ENCODE peak calls at places on chromosomes 5 and 9, in nine cellular contexts. U, J, W, K, E, G, X, B and Z are unnamed samples.

GRCh38 chr9:15287309-15287708 is 19.7 kb downstream of the TTC39B start:
- DNase-seq in G (no peak), B (no peak), K (no peak), J (no peak), X (no peak), E (no peak), W (no peak), U (no peak), Z (no peak)

GRCh38 chr5:115033861-115034260 is 135.8 kb downstream of the TRIM36 start:
- DNase-seq in B (no peak), J (no peak), X (no peak), W (peak), U (no peak), K (no peak), E (no peak), G (no peak), Z (no peak)

GRCh38 chr9:77016526-77017504 is 2.6 kb upstream of the FOXB2 start:
- DNase-seq in E (no peak), K (no peak), U (no peak), B (no peak), G (peak), J (no peak), X (no peak), W (peak), Z (no peak)

GRCh38 chr5:128579111-128579510 is 41.1 kb upstream of the FBN2 start:
- DNase-seq in J (no peak), W (no peak), B (no peak), U (no peak), K (no peak), X (peak), G (no peak), E (no peak), Z (no peak)

GRCh38 chr5:88676637-88677481 is 206.1 kb downstream of the MEF2C start:
- DNase-seq in X (no peak), W (no peak), U (no peak), B (no peak), E (no peak), J (no peak), K (no peak), G (no peak), Z (no peak)

GRCh38 chr5:90983148-90983547 is 400.0 kb downstream of the ARRDC3 start:
- DNase-seq in B (no peak), G (no peak), K (no peak), U (peak), E (no peak), X (peak), W (no peak), J (no peak), Z (no peak)

GRCh38 chr5:43432486-43433365 is 20.5 kb upstream of the CCL28 start:
- DNase-seq in K (peak), G (no peak), W (no peak), E (peak), X (no peak), U (no peak), B (peak), J (peak), Z (no peak)

GRCh38 chr9:137141976-137142936 is 3.3 kb downstream of the GRIN1 start:
- DNase-seq in E (no peak), U (no peak), K (no peak), B (no peak), G (peak), W (no peak), X (no peak), J (no peak), Z (no peak)

GRCh38 chr5:40973364-40974004 is 64.2 kb downstream of the C7 start:
- DNase-seq in W (no peak), J (no peak), K (no peak), G (no peak), X (no peak), U (no peak), B (no peak), E (no peak), Z (no peak)

GRCh38 chr9:74496819-74497749 is at the start of gene RORB:
- DNase-seq in E (peak), W (peak), U (no peak), K (no peak), B (no peak), G (peak), X (peak), J (peak), Z (peak)

GRCh38 chr9:2559212-2560152 is 62.1 kb upstream of the VLDLR start:
- DNase-seq in E (no peak), J (peak), W (peak), K (peak), X (no peak), G (no peak), U (no peak), B (no peak), Z (no peak)

GRCh38 chr5:112921031-112921832 is 795 bp downstream of the REEP5 start:
- DNase-seq in W (peak), B (peak), K (peak), X (peak), G (peak), U (no peak), E (peak), J (peak), Z (peak)

GRCh38 chr5:128356011-128356410 is 182.0 kb downstream of the FBN2 start:
- DNase-seq in U (no peak), K (no peak), J (no peak), B (no peak), G (no peak), W (no peak), X (no peak), E (no peak), Z (no peak)

GRCh38 chr5:137137013-137137632 is 362.0 kb downstream of the SPOCK1 start:
- DNase-seq in K (no peak), U (no peak), X (peak), B (no peak), G (no peak), J (no peak), E (no peak), W (no peak), Z (no peak)

GRCh38 chr5:32600057-32600622 is 14.8 kb downstream of the SUB1 start:
- DNase-seq in J (no peak), G (no peak), E (no peak), B (no peak), U (no peak), K (no peak), X (peak), W (no peak), Z (no peak)

GRCh38 chr5:124725040-124725434 is 21.4 kb downstream of the ZNF608 start:
- DNase-seq in E (no peak), W (peak), J (no peak), G (no peak), K (no peak), B (no peak), U (no peak), X (no peak), Z (no peak)
- TF ChIP-seq CTCF in E (no peak), W (peak), J (no peak), G (no peak), K (no peak), B (peak), U (peak), X (no peak), Z (no peak)

GRCh38 chr5:173826179-173826920 is 61.8 kb upstream of the CPEB4 start:
- DNase-seq in X (no peak), E (no peak), B (no peak), K (no peak), J (no peak), G (no peak), U (no peak), W (no peak), Z (no peak)

GRCh38 chr5:173825215-173825865 is 62.8 kb upstream of the CPEB4 start:
- DNase-seq in G (no peak), J (no peak), W (no peak), E (no peak), U (no peak), X (no peak), B (no peak), K (no peak), Z (no peak)

GRCh38 chr5:173826921-173827350 is 61.2 kb upstream of the CPEB4 start:
- DNase-seq in G (no peak), X (no peak), K (no peak), W (no peak), U (no peak), E (no peak), B (no peak), J (no peak), Z (no peak)

GRCh38 chr5:173823274-173823644 is 64.9 kb upstream of the CPEB4 start:
- DNase-seq in X (no peak), B (no peak), E (no peak), K (no peak), G (no peak), U (no peak), J (no peak), W (no peak), Z (no peak)

DNA sequence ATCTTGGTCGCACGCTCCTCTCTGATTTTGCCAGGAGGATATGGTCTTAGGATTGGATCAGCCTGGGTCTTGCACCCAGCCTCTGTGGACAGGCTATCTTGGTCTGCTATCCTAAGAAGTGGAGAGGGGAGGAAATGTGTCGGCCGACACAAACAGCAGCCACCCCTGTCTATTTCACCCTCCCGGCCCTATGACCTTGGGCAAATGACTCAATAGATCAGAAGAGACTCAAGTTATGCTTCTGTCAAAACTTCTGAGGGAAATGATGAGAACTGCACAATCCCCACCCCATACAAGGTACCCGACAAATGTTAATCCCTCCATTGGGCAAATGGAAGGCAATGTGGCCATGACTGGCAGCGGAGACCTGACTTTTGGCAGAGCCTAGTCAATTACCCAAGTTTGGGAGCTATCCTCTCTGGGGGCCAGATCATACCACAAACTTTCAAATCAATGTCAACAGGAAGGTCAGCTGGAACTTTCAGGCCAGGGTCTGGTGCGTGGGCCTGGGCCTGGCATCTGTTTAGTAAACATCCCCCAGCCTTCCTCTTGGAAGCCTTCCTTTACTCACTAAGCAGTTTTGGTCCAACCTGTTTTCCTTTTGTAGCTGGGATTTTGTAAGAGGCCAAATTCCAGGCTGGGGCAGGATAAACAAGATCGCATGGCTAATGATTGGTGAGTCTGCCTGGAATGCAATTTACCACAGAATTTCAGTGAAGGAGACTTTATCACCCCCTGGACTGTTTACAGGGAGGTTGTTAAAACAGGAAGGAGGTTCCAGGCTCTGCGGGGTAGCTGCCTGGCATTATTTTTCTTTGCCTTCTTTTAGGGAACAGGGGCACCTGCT is 64.2 kb upstream of the CPEB4 start:
- DNase-seq in W (peak), E (peak), X (peak), G (no peak), U (peak), K (peak), J (peak), B (no peak), Z (no peak)
- TF ChIP-seq POLR2AphosphoS5 in W (no peak), E (peak), X (no peak), G (peak), U (no peak), K (peak), J (peak), B (no peak), Z (no peak)

DNA sequence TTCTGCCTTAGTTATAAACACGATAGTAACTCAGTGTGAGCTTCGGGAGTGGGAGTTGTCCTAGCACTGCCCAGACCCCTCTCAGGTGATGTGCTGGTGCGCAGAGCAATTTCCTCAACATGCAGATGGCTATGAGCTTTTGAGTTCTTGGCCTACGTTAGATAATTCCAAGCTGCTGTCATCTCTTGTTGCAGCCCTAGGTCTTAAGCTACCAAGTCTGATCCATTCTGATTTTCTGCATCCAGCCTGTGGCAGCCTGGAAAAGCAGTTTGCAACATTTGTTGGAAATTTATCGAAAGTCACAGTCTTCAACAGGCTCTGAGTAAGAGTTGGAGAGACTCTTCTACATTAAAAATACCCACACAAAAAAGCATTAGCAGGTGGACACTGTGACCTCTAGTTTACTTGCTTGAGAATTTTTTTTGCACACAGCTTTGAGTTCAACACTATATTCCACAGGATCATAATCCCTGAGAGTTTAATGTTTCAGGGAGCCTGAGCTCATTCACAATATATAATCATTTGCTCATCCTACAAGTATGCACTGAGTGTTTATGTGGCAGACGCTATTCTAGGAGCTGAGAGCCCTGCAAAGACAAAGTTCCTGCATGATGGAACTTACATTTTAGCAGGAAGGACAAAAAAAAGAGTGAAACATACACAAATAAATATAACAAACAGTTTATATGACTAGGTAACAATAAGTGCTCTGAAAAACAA is 91.6 kb downstream of the UBE2QL1 start:
- DNase-seq in W (no peak), U (no peak), K (no peak), G (no peak), B (no peak), E (no peak), X (no peak), J (no peak), Z (no peak)
- H3K27ac ChIP-seq in W (no peak), U (no peak), K (no peak), G (no peak), B (no peak), E (no peak), X (no peak), J (peak), Z (no peak)

GRCh38 chr9:105425817-105426433 is 21.9 kb upstream of the FSD1L start:
- DNase-seq in X (peak), B (no peak), G (no peak), W (peak), U (no peak), E (no peak), K (no peak), J (no peak), Z (no peak)
- TF ChIP-seq CTCF in X (peak), B (peak), G (no peak), W (peak), U (peak), E (peak), K (no peak), J (peak), Z (peak)

GRCh38 chr9:113148996-113149960 is 1.5 kb upstream of the SLC31A2 start:
- DNase-seq in K (no peak), U (no peak), X (no peak), B (no peak), W (no peak), E (no peak), J (no peak), G (no peak), Z (no peak)

GRCh38 chr9:113148377-113148715 is 2.5 kb upstream of the SLC31A2 start:
- DNase-seq in W (no peak), J (no peak), X (no peak), E (no peak), K (no peak), G (no peak), U (no peak), B (no peak), Z (no peak)

GRCh38 chr9:113151696-113152630 is 1.2 kb downstream of the SLC31A2 start:
- DNase-seq in X (no peak), K (no peak), W (no peak), J (no peak), E (no peak), G (no peak), U (no peak), B (no peak), Z (no peak)

GRCh38 chr9:113152699-113153098 is 1.9 kb downstream of the SLC31A2 start:
- DNase-seq in K (peak), W (peak), G (no peak), X (no peak), E (peak), B (no peak), U (no peak), J (no peak), Z (no peak)

DNA sequence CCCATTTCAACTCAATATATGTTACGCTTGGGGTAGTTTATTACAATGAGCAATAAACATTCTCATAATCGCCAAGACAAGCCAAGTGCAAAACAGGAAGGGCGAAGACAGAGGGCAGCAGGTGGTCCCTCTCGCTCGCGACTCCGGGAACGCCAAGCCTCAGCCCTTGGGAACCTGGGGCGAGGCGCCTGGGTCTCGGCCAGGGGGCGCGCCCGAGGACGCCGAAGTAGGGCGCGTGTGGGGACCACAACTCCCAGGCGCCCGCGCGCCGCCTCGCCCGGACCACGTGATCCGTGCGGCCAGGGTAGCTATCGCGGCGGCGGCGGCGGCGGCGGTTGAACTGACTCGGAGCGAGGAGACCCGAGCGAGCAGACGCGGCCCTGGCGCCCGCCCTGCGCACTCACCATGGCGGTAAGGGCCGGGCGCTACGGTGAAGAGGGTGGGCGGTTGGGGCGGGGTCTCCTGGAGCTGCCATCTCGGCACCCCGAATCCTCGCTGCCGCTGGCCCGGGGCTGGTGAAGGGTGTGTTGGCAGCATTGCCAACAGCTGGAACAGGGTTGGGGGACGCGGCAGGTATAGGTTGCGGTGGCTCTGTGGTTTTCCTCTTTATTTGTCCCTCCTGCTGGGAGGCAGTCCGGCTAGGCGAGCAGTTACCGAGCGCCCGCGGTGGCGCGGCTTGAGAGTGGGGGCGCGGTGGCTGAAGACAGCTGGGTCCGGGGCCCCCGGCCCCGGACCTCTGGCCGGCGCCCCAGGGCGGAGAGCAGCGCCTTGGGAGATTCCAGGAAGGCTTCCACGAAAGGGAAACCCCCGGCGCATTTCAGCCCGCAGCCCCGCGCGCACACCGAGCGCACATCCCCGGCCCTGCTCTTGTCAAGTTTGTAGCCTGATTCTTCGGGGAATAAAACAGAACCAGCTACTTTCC is at the start of gene SLC31A2:
- DNase-seq in W (peak), J (peak), B (peak), G (peak), X (peak), U (peak), K (peak), E (peak), Z (peak)
- TF ChIP-seq POLR2AphosphoS5 in W (peak), J (peak), B (peak), G (peak), X (peak), U (no peak), K (peak), E (peak), Z (peak)

DNA sequence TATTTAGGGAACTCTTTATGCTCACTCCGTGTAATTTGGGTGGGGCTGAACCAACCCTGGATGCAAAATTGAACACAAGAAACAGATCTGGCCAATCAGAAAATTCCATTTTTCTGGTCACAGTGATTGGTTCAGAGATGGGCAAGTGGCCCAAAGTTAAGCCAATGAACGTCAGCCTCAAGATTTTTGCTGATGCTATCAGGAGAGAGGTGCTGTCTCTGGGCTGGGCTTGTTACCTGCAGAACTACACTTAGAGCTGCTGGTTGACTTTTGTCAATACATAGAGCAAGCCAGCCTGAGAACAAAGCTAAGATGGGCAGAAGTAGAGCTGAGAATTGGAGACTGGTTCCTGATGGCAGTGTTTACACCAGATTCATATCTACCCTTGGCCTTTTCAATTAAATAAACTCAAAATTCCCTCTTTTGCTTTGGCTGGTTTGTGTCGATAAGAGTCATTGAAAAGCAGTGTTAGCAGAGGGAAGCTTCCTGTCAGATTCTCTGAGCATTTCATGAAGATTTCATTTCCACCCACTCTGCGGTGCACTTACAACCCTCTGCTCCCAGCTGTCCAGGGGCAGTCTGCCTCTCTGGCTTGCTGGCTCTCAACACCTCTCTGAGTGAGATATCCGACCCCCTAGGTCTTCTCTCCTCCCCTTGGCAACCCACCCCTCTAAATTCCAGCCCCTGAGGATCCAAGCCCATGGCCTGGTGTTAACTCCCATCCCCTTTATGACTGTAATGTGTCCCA is 64.5 kb upstream of the PPARGC1B start:
- DNase-seq in E (no peak), X (no peak), G (no peak), W (no peak), B (no peak), U (no peak), K (no peak), J (no peak), Z (no peak)
- H3K27ac ChIP-seq in E (no peak), X (no peak), G (no peak), W (no peak), B (no peak), U (no peak), K (no peak), J (peak), Z (no peak)

DNA sequence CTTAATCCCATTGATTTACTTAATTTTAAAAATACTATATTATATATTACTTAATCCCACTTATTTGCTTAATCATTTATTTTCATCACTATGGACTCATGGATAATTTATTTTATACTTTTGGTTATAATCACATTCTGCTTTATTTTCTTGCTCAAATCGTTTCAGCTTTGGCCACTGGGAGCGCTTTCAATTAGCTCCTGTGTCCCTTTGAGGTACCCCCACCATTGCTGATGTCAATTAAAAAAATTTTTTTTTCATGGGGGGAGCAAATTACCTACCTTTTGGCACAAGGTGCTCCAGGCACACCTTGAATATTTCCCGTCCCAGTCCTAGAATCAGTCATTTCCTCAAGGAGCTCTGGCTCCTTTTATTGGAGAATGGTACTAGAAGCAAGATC is 1.4 kb upstream of the TRIO start:
- DNase-seq in K (no peak), J (no peak), X (no peak), W (no peak), B (no peak), G (no peak), E (no peak), U (no peak), Z (no peak)
- TF ChIP-seq CTCF in K (no peak), J (no peak), X (no peak), W (peak), B (no peak), G (no peak), E (no peak), U (no peak), Z (no peak)